ENCODE peak calls at places on chromosomes 3 and 15, in nine cellular contexts. M, V, F, P, Z, O, L, B and U are unnamed samples.

GRCh38 chr15:74175271-74176191 is 2.0 kb downstream of the ISLR start:
- DNase-seq in M (no peak), V (no peak), F (no peak), P (no peak), Z (no peak), O (no peak), L (peak), B (no peak), U (no peak)

GRCh38 chr3:145272684-145273083 is 888.3 kb downstream of the PLOD2 start:
- DNase-seq in M (no peak), V (no peak), F (no peak), P (no peak), Z (no peak), O (no peak), L (no peak), B (no peak), U (no peak)

GRCh38 chr15:88681610-88682221 is 42.9 kb downstream of the ISG20 start:
- DNase-seq in M (no peak), V (peak), F (no peak), P (no peak), Z (no peak), O (peak), L (no peak), B (peak), U (no peak)

GRCh38 chr3:111762535-111762934 is 96.5 kb upstream of the PHLDB2 start:
- DNase-seq in M (no peak), V (no peak), F (no peak), P (no peak), Z (no peak), O (no peak), L (no peak), B (no peak), U (no peak)

GRCh38 chr3:29335438-29335837 is 54.6 kb downstream of the RBMS3 start:
- DNase-seq in M (peak), V (peak), F (no peak), P (peak), Z (peak), O (no peak), L (no peak), B (peak), U (peak)

GRCh38 chr15:94951538-94951937 is 720.2 kb downstream of the MCTP2 start:
- DNase-seq in M (no peak), V (no peak), F (no peak), P (no peak), Z (no peak), O (no peak), L (no peak), B (no peak), U (no peak)

GRCh38 chr15:90571063-90571541 is 41.4 kb downstream of the CRTC3 start:
- DNase-seq in M (no peak), V (peak), F (no peak), P (peak), Z (no peak), O (peak), L (no peak), B (peak), U (no peak)

GRCh38 chr3:144011251-144011799 is 39.7 kb downstream of the DIPK2A start:
- DNase-seq in M (no peak), V (no peak), F (no peak), P (no peak), Z (no peak), O (no peak), L (no peak), B (no peak), U (no peak)

GRCh38 chr3:17129550-17129949 is 244.8 kb downstream of the PLCL2 start:
- DNase-seq in M (no peak), V (no peak), F (no peak), P (no peak), Z (no peak), O (no peak), L (no peak), B (no peak), U (no peak)

GRCh38 chr15:65059369-65059750 is 8.4 kb downstream of the RASL12 start:
- DNase-seq in M (no peak), V (no peak), F (no peak), P (no peak), Z (no peak), O (no peak), L (peak), B (no peak), U (no peak)

GRCh38 chr15:28861031-28861534 is 12.6 kb upstream of the GOLGA6L7 start:
- DNase-seq in M (no peak), V (no peak), F (no peak), P (no peak), Z (no peak), O (no peak), L (no peak), B (no peak), U (no peak)

GRCh38 chr3:17387108-17387507 is 355.3 kb downstream of the TBC1D5 start:
- DNase-seq in M (no peak), V (no peak), F (no peak), P (no peak), Z (no peak), O (no peak), L (no peak), B (no peak), U (no peak)

GRCh38 chr3:51935886-51936755 is 5.6 kb downstream of the RRP9 start:
- DNase-seq in M (no peak), V (peak), F (no peak), P (no peak), Z (no peak), O (no peak), L (no peak), B (no peak), U (no peak)

GRCh38 chr3:144708437-144708836 is 736.8 kb downstream of the DIPK2A start:
- DNase-seq in M (no peak), V (no peak), F (no peak), P (no peak), Z (no peak), O (no peak), L (no peak), B (no peak), U (no peak)

GRCh38 chr15:79221696-79222095 is 60.8 kb upstream of the ANKRD34C start:
- DNase-seq in M (no peak), V (no peak), F (no peak), P (no peak), Z (no peak), O (no peak), L (no peak), B (no peak), U (no peak)

GRCh38 chr3:47399531-47400270 is 18.9 kb downstream of the PTPN23 start:
- DNase-seq in M (no peak), V (no peak), F (no peak), P (no peak), Z (no peak), O (peak), L (no peak), B (no peak), U (no peak)

GRCh38 chr15:69666441-69666882 is 213.8 kb downstream of the RPLP1 start:
- DNase-seq in M (no peak), V (no peak), F (no peak), P (no peak), Z (no peak), O (no peak), L (no peak), B (no peak), U (peak)

GRCh38 chr3:125151916-125152315 is 60.6 kb downstream of the SLC12A8 start:
- DNase-seq in M (no peak), V (no peak), F (no peak), P (no peak), Z (no peak), O (no peak), L (no peak), B (no peak), U (no peak)

GRCh38 chr3:120765830-120766511 is 23.4 kb downstream of the GTF2E1 start:
- DNase-seq in M (no peak), V (no peak), F (no peak), P (no peak), Z (no peak), O (no peak), L (no peak), B (no peak), U (no peak)

GRCh38 chr3:12829886-12830784 is 11.2 kb downstream of the RPL32 start:
- DNase-seq in M (no peak), V (no peak), F (no peak), P (no peak), Z (no peak), O (no peak), L (no peak), B (no peak), U (no peak)

GRCh38 chr15:49718234-49718633 is 97.4 kb downstream of the DTWD1 start:
- DNase-seq in M (no peak), V (no peak), F (no peak), P (no peak), Z (no peak), O (peak), L (no peak), B (no peak), U (no peak)

GRCh38 chr3:169232863-169233262 is 430.6 kb downstream of the MECOM start:
- DNase-seq in M (no peak), V (no peak), F (no peak), P (no peak), Z (no peak), O (no peak), L (no peak), B (no peak), U (no peak)

GRCh38 chr3:184586871-184587270 is 25.3 kb downstream of the EPHB3 start:
- DNase-seq in M (no peak), V (no peak), F (no peak), P (no peak), Z (no peak), O (no peak), L (no peak), B (no peak), U (no peak)

GRCh38 chr3:127052121-127052561 is 69.2 kb downstream of the PLXNA1 start:
- DNase-seq in M (no peak), V (peak), F (no peak), P (peak), Z (no peak), O (no peak), L (no peak), B (no peak), U (no peak)

GRCh38 chr15:41945701-41946100 is 26.7 kb downstream of the EHD4 start:
- DNase-seq in M (no peak), V (no peak), F (no peak), P (no peak), Z (no peak), O (no peak), L (no peak), B (no peak), U (no peak)

GRCh38 chr15:77577350-77577749 is 55.4 kb downstream of the LINGO1 start:
- DNase-seq in M (no peak), V (no peak), F (no peak), P (no peak), Z (no peak), O (peak), L (no peak), B (peak), U (no peak)

GRCh38 chr3:50147861-50148260 is 7.3 kb upstream of the SEMA3F start:
- DNase-seq in M (no peak), V (no peak), F (no peak), P (no peak), Z (no peak), O (no peak), L (no peak), B (no peak), U (no peak)

GRCh38 chr3:102133376-102133775 is 284.1 kb downstream of the NFKBIZ start:
- DNase-seq in M (no peak), V (no peak), F (no peak), P (no peak), Z (no peak), O (no peak), L (no peak), B (no peak), U (no peak)

GRCh38 chr3:170999737-171000242 is 26.7 kb downstream of the SLC2A2 start:
- DNase-seq in M (no peak), V (no peak), F (no peak), P (peak), Z (peak), O (no peak), L (no peak), B (no peak), U (peak)

GRCh38 chr3:143533391-143533790 is 314.9 kb downstream of the SLC9A9 start:
- DNase-seq in M (no peak), V (no peak), F (no peak), P (no peak), Z (no peak), O (no peak), L (no peak), B (no peak), U (no peak)

GRCh38 chr3:33787328-33788009 is 11.0 kb upstream of the PDCD6IP start:
- DNase-seq in M (peak), V (peak), F (peak), P (peak), Z (no peak), O (peak), L (peak), B (peak), U (no peak)

GRCh38 chr3:43024183-43024865 is 45.2 kb downstream of the GASK1A start:
- DNase-seq in M (no peak), V (no peak), F (no peak), P (no peak), Z (no peak), O (no peak), L (no peak), B (no peak), U (no peak)

GRCh38 chr3:19399836-19400235 is 251.5 kb downstream of the KCNH8 start:
- DNase-seq in M (no peak), V (no peak), F (no peak), P (no peak), Z (no peak), O (no peak), L (no peak), B (no peak), U (no peak)